ENCODE peak calls at places on chromosome X, in four cellular contexts. One of them, this sample, is unnamed.

GRCh38 chrX:21800344-21800770 is 39.1 kb upstream of the MBTPS2 start:
- DNase-seq in neural progenitor cell: no peak
- DNase-seq in neuronal stem cell: no peak
- DNase-seq in GM23248: peak; percentile 14
- DNase-seq in this sample: no peak

GRCh38 chrX:41137589-41137988 is 52.3 kb downstream of the USP9X start:
- DNase-seq in neural progenitor cell: no peak
- DNase-seq in GM23248: peak; percentile 36
- DNase-seq in neuronal stem cell: no peak
- DNase-seq in this sample: no peak

GRCh38 chrX:11725631-11726442 is 32.2 kb upstream of the MSL3 start:
- DNase-seq in neuronal stem cell: no peak
- DNase-seq in GM23248: no peak
- DNase-seq in neural progenitor cell: no peak
- DNase-seq in this sample: no peak

GRCh38 chrX:65841263-65841662 is 173.8 kb downstream of the MSN start:
- DNase-seq in neural progenitor cell: no peak
- DNase-seq in neuronal stem cell: no peak
- DNase-seq in GM23248: no peak
- DNase-seq in this sample: no peak

GRCh38 chrX:85203461-85203970 is 40.1 kb downstream of the SATL1 start:
- DNase-seq in GM23248: no peak
- DNase-seq in neuronal stem cell: no peak
- DNase-seq in neural progenitor cell: no peak
- DNase-seq in this sample: no peak

GRCh38 chrX:78708171-78708570 is 39.3 kb upstream of the LPAR4 start:
- DNase-seq in neural progenitor cell: peak; percentile 48
- DNase-seq in GM23248: peak; percentile 57
- DNase-seq in neuronal stem cell: no peak
- DNase-seq in this sample: peak; percentile 7

GRCh38 chrX:74458738-74459137 is 37.4 kb downstream of the SLC16A2 start:
- DNase-seq in neural progenitor cell: no peak
- DNase-seq in GM23248: peak; percentile 70
- DNase-seq in neuronal stem cell: no peak
- DNase-seq in this sample: no peak

GRCh38 chrX:112731793-112732192 is 52.1 kb upstream of the LHFPL1 start:
- DNase-seq in GM23248: peak; percentile 44
- DNase-seq in neural progenitor cell: no peak
- DNase-seq in neuronal stem cell: no peak
- DNase-seq in this sample: no peak

GRCh38 chrX:38055170-38055847 is 49.0 kb downstream of the SYTL5 start:
- DNase-seq in GM23248: peak; percentile 43
- DNase-seq in neural progenitor cell: no peak
- DNase-seq in neuronal stem cell: no peak
- DNase-seq in this sample: no peak

GRCh38 chrX:70219938-70220764 is 14.3 kb upstream of the AWAT1 start:
- DNase-seq in neural progenitor cell: no peak
- DNase-seq in neuronal stem cell: no peak
- DNase-seq in GM23248: peak; percentile 59
- DNase-seq in this sample: no peak

GRCh38 chrX:151167791-151168345 is 8.5 kb upstream of the GPR50 start:
- DNase-seq in neuronal stem cell: no peak
- DNase-seq in GM23248: no peak
- DNase-seq in neural progenitor cell: no peak
- DNase-seq in this sample: no peak

GRCh38 chrX:86845101-86845500 is 672.5 kb upstream of the KLHL4 start:
- DNase-seq in neuronal stem cell: no peak
- DNase-seq in GM23248: no peak
- DNase-seq in neural progenitor cell: no peak
- DNase-seq in this sample: no peak

GRCh38 chrX:155819966-155820491 is 61.1 kb upstream of the VAMP7 start:
- DNase-seq in neuronal stem cell: peak; percentile 27
- DNase-seq in GM23248: peak; percentile 82
- DNase-seq in neural progenitor cell: peak; percentile 68
- DNase-seq in this sample: peak; percentile 71

GRCh38 chrX:101602077-101602476 is 15.7 kb downstream of the ARMCX6 start:
- DNase-seq in GM23248: peak; percentile 73
- DNase-seq in neural progenitor cell: no peak
- DNase-seq in neuronal stem cell: no peak
- DNase-seq in this sample: no peak

GRCh38 chrX:16643160-16643559 is 6.8 kb upstream of the S100G start:
- DNase-seq in neural progenitor cell: no peak
- DNase-seq in neuronal stem cell: no peak
- DNase-seq in GM23248: peak; percentile 72
- DNase-seq in this sample: no peak

GRCh38 chrX:125131146-125131545 is 188.5 kb upstream of the TEX13C start:
- DNase-seq in neuronal stem cell: no peak
- DNase-seq in GM23248: peak; percentile 1
- DNase-seq in neural progenitor cell: peak; percentile 12
- DNase-seq in this sample: no peak

GRCh38 chrX:124863303-124863702 is 456.4 kb upstream of the TEX13C start:
- DNase-seq in neuronal stem cell: no peak
- DNase-seq in GM23248: no peak
- DNase-seq in neural progenitor cell: peak; percentile 5
- DNase-seq in this sample: no peak

GRCh38 chrX:57652705-57653104 is 27.4 kb downstream of the NLRP2B start:
- DNase-seq in neuronal stem cell: no peak
- DNase-seq in GM23248: no peak
- DNase-seq in neural progenitor cell: no peak
- DNase-seq in this sample: no peak

GRCh38 chrX:34866636-34867035 is 76.0 kb upstream of the FAM47B start:
- DNase-seq in neuronal stem cell: no peak
- DNase-seq in neural progenitor cell: no peak
- DNase-seq in GM23248: peak; percentile 19
- DNase-seq in this sample: no peak

GRCh38 chrX:8627796-8628195 is 104.1 kb downstream of the ANOS1 start:
- DNase-seq in neural progenitor cell: no peak
- DNase-seq in GM23248: no peak
- DNase-seq in neuronal stem cell: no peak
- DNase-seq in this sample: no peak

GRCh38 chrX:140918398-140919043 is 83.9 kb upstream of the SPANXB1 start:
- DNase-seq in GM23248: peak; percentile 73
- DNase-seq in neural progenitor cell: peak; percentile 73
- DNase-seq in neuronal stem cell: peak; percentile 30
- DNase-seq in this sample: peak; percentile 6

GRCh38 chrX:104697264-104697663 is 131.3 kb downstream of the IL1RAPL2 start:
- DNase-seq in neural progenitor cell: no peak
- DNase-seq in neuronal stem cell: no peak
- DNase-seq in GM23248: no peak
- DNase-seq in this sample: no peak
- H2AFZ ChIP-seq in neural progenitor cell: no peak overlapping the region
- H2AFZ ChIP-seq in neuronal stem cell: no peak overlapping the region
- H2AFZ ChIP-seq in GM23248: no peak overlapping the region
- H2AFZ ChIP-seq in this sample: no peak overlapping the region

DNA sequence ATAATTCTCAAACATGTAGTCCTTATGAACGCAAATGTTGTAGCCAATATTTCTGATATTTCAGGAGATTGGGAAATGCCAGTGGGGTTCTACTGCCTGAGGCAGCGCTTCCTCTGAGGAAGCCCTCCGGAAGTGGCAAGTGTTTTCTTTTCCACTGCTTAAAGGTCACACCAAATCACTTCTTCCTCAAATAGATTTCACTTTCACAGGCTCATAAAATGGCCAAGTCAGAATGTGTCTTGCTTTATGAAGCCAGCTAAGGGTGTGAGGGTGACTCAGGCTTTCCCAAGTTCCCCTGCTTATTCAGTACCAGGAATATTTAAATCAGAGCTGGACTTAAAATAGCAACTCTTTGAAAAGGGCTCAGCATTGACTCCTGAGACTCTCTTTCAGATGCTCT is 514.2 kb upstream of the DIPK2B start:
- DNase-seq in GM23248: peak; percentile 79
- DNase-seq in neural progenitor cell: no peak
- DNase-seq in neuronal stem cell: no peak
- DNase-seq in this sample: no peak
- H2AFZ ChIP-seq in GM23248: no peak overlapping the region
- H2AFZ ChIP-seq in neural progenitor cell: no peak overlapping the region
- H2AFZ ChIP-seq in neuronal stem cell: no peak overlapping the region
- H2AFZ ChIP-seq in this sample: no peak overlapping the region

GRCh38 chrX:635428-636192 is 5.0 kb downstream of the SHOX start:
- DNase-seq in neuronal stem cell: no peak
- DNase-seq in neural progenitor cell: peak; percentile 40
- DNase-seq in GM23248: no peak
- DNase-seq in this sample: no peak
- H2AFZ ChIP-seq in neuronal stem cell: no peak overlapping the region
- H2AFZ ChIP-seq in neural progenitor cell: no peak overlapping the region
- H2AFZ ChIP-seq in GM23248: no peak overlapping the region
- H2AFZ ChIP-seq in this sample: no peak overlapping the region

GRCh38 chrX:133985164-133986007 is at the start of gene GPC3:
- DNase-seq in neuronal stem cell: no peak
- DNase-seq in neural progenitor cell: peak; percentile 87
- DNase-seq in GM23248: no peak
- DNase-seq in this sample: peak; percentile 65
- H2AFZ ChIP-seq in neuronal stem cell: peak within 1 kb of the TSS; percentile 76
- H2AFZ ChIP-seq in neural progenitor cell: peak within 1 kb of the TSS; percentile 22
- H2AFZ ChIP-seq in GM23248: no peak within 1 kb of the TSS
- H2AFZ ChIP-seq in this sample: peak within 1 kb of the TSS; percentile 78

GRCh38 chrX:64580035-64580434 is 184.8 kb upstream of the MTMR8 start:
- DNase-seq in neural progenitor cell: peak; percentile 50
- DNase-seq in GM23248: no peak
- DNase-seq in neuronal stem cell: no peak
- DNase-seq in this sample: peak; percentile 90
- H2AFZ ChIP-seq in neural progenitor cell: peak overlapping the region; percentile 57
- H2AFZ ChIP-seq in GM23248: no peak overlapping the region
- H2AFZ ChIP-seq in neuronal stem cell: no peak overlapping the region
- H2AFZ ChIP-seq in this sample: peak overlapping the region; percentile 64

GRCh38 chrX:47815901-47816845 is 20.5 kb upstream of the ZNF81 start:
- DNase-seq in GM23248: peak; percentile 4
- DNase-seq in neural progenitor cell: no peak
- DNase-seq in neuronal stem cell: no peak
- DNase-seq in this sample: no peak
- H2AFZ ChIP-seq in GM23248: peak overlapping the region; percentile 60
- H2AFZ ChIP-seq in neural progenitor cell: no peak overlapping the region
- H2AFZ ChIP-seq in neuronal stem cell: no peak overlapping the region
- H2AFZ ChIP-seq in this sample: no peak overlapping the region

GRCh38 chrX:1592863-1593201 is 1.4 kb downstream of the AKAP17A start:
- DNase-seq in GM23248: peak; percentile 56
- DNase-seq in neuronal stem cell: no peak
- DNase-seq in neural progenitor cell: no peak
- DNase-seq in this sample: peak; percentile 35
- H2AFZ ChIP-seq in GM23248: peak overlapping the region; percentile 21
- H2AFZ ChIP-seq in neuronal stem cell: no peak overlapping the region
- H2AFZ ChIP-seq in neural progenitor cell: no peak overlapping the region
- H2AFZ ChIP-seq in this sample: no peak overlapping the region

DNA sequence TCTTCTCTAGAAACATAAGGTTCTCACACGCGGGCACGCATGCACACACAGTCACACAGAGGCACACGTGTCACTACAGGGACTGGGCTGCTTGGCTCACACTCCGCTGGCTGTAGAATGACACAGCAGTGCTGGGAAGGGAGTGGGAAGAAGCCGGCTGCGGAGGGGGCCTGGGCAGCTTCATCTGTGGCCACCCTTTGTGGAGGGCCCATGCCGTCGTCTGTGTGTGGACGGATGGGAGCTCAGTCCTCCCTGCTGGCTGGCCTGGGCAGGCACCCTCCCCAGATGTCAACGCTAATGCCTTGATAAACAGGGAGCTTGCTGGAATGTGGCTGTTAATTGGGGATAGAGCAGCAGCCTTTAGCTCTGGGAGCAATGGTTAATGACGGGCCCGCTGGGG is 621.2 kb downstream of the BCOR start:
- DNase-seq in neuronal stem cell: no peak
- DNase-seq in neural progenitor cell: peak; percentile 56
- DNase-seq in GM23248: peak; percentile 36
- DNase-seq in this sample: no peak
- H2AFZ ChIP-seq in neuronal stem cell: no peak overlapping the region
- H2AFZ ChIP-seq in neural progenitor cell: no peak overlapping the region
- H2AFZ ChIP-seq in GM23248: no peak overlapping the region
- H2AFZ ChIP-seq in this sample: no peak overlapping the region

This sample was measured in DND-41.